ENCODE peak calls at places on chromosomes 5 and 9, in eight cellular contexts. S is endothelial cell of umbilical vein, U is HepG2, V is GM12878, T is H1, F is A549, Z is HCT116, P is K562. L is an unnamed sample.

GRCh38 chr5:89255845-89256463 is 373.0 kb upstream of the MEF2C start:
- DNase-seq in T (peak; percentile 0), P (peak; percentile 67), Z (peak; percentile 56), S (peak; percentile 8), U (no peak), F (peak; percentile 67), V (no peak), L (peak; percentile 82)

GRCh38 chr5:163489055-163489744 is 16.2 kb upstream of the MAT2B start:
- DNase-seq in T (no peak), Z (no peak), F (peak; percentile 48), V (no peak), S (no peak), U (peak; percentile 18), P (no peak), L (peak; percentile 21)

GRCh38 chr5:98929982-98930355 is 1.2 kb upstream of the CHD1 start:
- DNase-seq in U (no peak), S (no peak), V (no peak), Z (no peak), P (no peak), F (peak; percentile 6), T (no peak), L (no peak)

GRCh38 chr5:148970228-148970627 is 92.6 kb downstream of the SH3TC2 start:
- DNase-seq in T (no peak), V (no peak), U (no peak), F (no peak), Z (no peak), P (no peak), S (no peak), L (no peak)

GRCh38 chr5:102670224-102670836 is 84.8 kb upstream of the PAM start:
- DNase-seq in U (peak; percentile 22), P (peak; percentile 66), S (peak; percentile 6), Z (peak; percentile 47), F (peak; percentile 39), T (peak; percentile 1), V (no peak), L (no peak)

GRCh38 chr5:176654856-176655255 is 7.6 kb downstream of the TSPAN17 start:
- DNase-seq in T (no peak), V (no peak), Z (no peak), P (no peak), F (no peak), S (no peak), U (no peak), L (no peak)

GRCh38 chr9:95552814-95553546 is 36.2 kb upstream of the PTCH1 start:
- DNase-seq in V (no peak), P (peak; percentile 44), U (no peak), Z (no peak), S (peak; percentile 16), T (peak; percentile 73), F (no peak), L (no peak)

GRCh38 chr5:181181650-181182565 is 23.1 kb downstream of the TRIM7 start:
- DNase-seq in T (no peak), P (no peak), S (peak; percentile 77), Z (peak; percentile 76), F (peak; percentile 89), U (peak; percentile 74), V (no peak), L (peak; percentile 65)

GRCh38 chr9:91245432-91246313 is 116.0 kb downstream of the AUH start:
- DNase-seq in Z (no peak), V (no peak), S (peak; percentile 13), U (no peak), F (peak; percentile 60), T (no peak), P (peak; percentile 12), L (peak; percentile 57)

GRCh38 chr5:168428552-168428951 is 57.7 kb upstream of the RARS1 start:
- DNase-seq in F (no peak), P (no peak), T (no peak), Z (no peak), S (no peak), V (no peak), U (no peak), L (no peak)

GRCh38 chr9:89377411-89377810 is 59.1 kb downstream of the SECISBP2 start:
- DNase-seq in F (no peak), P (no peak), S (no peak), V (no peak), T (no peak), Z (no peak), U (no peak), L (no peak)

GRCh38 chr9:89374176-89374575 is 55.9 kb downstream of the SECISBP2 start:
- DNase-seq in F (no peak), S (no peak), Z (no peak), T (no peak), U (no peak), V (no peak), P (no peak), L (peak; percentile 26)

GRCh38 chr9:89376286-89376685 is 58.0 kb downstream of the SECISBP2 start:
- DNase-seq in V (no peak), S (no peak), P (no peak), U (no peak), Z (no peak), F (no peak), T (no peak), L (no peak)

GRCh38 chr9:89376741-89377140 is 58.4 kb downstream of the SECISBP2 start:
- DNase-seq in S (no peak), T (no peak), Z (no peak), U (no peak), P (no peak), F (no peak), V (no peak), L (no peak)

DNA sequence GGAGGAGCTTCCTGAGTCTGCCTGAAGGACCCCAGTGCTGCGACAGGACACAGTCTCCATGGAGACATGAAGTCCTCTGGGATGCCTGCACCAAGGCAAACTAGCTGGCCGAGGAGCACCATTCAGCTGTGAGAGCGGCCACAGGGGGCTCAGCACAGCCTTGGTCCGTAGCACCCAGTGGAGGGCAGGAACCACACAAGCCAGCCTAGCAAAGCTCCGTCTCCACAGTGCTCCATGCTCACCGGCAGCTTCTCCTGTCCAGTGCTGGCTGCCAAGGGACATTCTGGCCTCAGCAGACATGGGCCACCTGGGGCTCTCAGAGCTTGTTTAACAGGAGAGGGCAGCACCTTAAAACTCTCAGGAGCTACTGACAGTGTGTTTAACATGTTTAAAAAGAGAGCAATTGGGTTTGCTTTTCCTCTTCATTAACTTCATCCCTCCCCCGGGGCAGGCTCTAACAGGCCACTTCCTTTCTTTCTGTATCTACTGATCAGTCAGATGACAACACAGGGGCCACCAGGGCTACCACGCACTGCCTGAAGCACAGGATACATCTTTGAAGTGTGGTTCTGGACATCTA is 57.0 kb downstream of the SECISBP2 start:
- DNase-seq in S (peak; percentile 18), F (no peak), T (no peak), P (peak; percentile 9), V (peak; percentile 42), Z (no peak), U (no peak), L (no peak)
- TF ChIP-seq POLR2A in S (no peak), F (no peak), T (no peak), P (no peak), V (peak; percentile 61), Z (no peak), U (no peak), L (no peak)

DNA sequence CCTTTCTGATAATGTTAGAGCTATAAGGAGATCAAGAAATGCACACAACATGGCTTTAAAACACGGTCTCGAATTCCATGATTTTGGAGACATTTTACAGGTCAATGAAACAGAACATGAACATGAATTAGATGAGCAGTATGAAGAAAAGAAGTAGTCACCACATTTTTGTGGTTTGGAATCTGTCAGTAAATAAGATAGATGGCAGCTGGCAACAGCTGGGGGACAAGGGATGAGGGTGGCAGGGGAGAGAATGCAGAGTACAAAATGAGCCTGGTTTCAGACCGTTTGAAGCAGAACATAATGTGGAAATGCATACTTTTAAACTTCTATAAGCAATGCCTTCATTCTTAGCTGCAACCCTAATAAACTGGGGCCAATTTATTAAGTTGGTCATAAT is 107.1 kb downstream of the OXCT1 start:
- DNase-seq in T (no peak), P (no peak), Z (no peak), V (no peak), U (no peak), F (no peak), S (no peak), L (peak; percentile 53)
- H3K4me2 ChIP-seq in T (no peak overlapping the region), P (no peak overlapping the region), Z (no peak overlapping the region), V (no peak overlapping the region), U (no peak overlapping the region), F (no peak overlapping the region), S (no peak overlapping the region), L (no peak overlapping the region)

GRCh38 chr5:35362772-35363171 is 132.5 kb upstream of the PRLR start:
- DNase-seq in S (no peak), T (no peak), V (no peak), F (no peak), P (no peak), U (no peak), Z (no peak), L (no peak)

GRCh38 chr5:35367534-35367933 is 137.2 kb upstream of the PRLR start:
- DNase-seq in U (no peak), P (no peak), Z (no peak), S (no peak), V (no peak), T (no peak), F (no peak), L (no peak)

GRCh38 chr5:35363387-35363965 is 133.2 kb upstream of the PRLR start:
- DNase-seq in Z (no peak), U (no peak), S (no peak), F (no peak), P (no peak), T (no peak), V (no peak), L (no peak)

GRCh38 chr5:35365756-35366155 is 135.5 kb upstream of the PRLR start:
- DNase-seq in P (no peak), V (no peak), F (no peak), U (no peak), T (no peak), Z (no peak), S (no peak), L (no peak)

GRCh38 chr5:35364350-35364749 is 134.1 kb upstream of the PRLR start:
- DNase-seq in U (no peak), P (no peak), S (no peak), F (no peak), T (no peak), V (no peak), Z (no peak), L (no peak)
- TF ChIP-seq POLR2A in U (no peak), P (no peak), S (no peak), F (no peak), T (no peak), V (no peak), Z (no peak), L (no peak)

GRCh38 chr9:76465442-76466298 is 6.7 kb downstream of the GCNT1 start:
- DNase-seq in F (no peak), P (no peak), T (no peak), U (no peak), Z (no peak), S (no peak), V (no peak), L (no peak)
- H3K4me2 ChIP-seq in F (no peak overlapping the region), P (no peak overlapping the region), T (no peak overlapping the region), U (no peak overlapping the region), Z (no peak overlapping the region), S (no peak overlapping the region), V (no peak overlapping the region), L (no peak overlapping the region)

GRCh38 chr5:90409318-90410177 is at the start of gene CETN3:
- DNase-seq in U (peak; percentile 94), S (peak; percentile 96), V (peak; percentile 88), F (peak; percentile 96), Z (peak; percentile 95), P (peak; percentile 94), T (peak; percentile 78), L (peak; percentile 96)
- TF ChIP-seq POLR2A in U (peak; percentile 97), S (peak; percentile 94), V (peak; percentile 93), F (peak; percentile 97), Z (peak; percentile 98), P (peak; percentile 99), T (peak; percentile 95), L (peak; percentile 92)